ENCODE peak calls at places on chromosome X, in six cellular contexts. X is NCI-H774, K is NCI-H1092 treated with DMSO at 0.1 percent for 48 hours, M is cardiac muscle cell, T is endothelial cell, Z is suprapubic skin. G is an unnamed sample.

GRCh38 chrX:9089652-9090051 is 55.7 kb upstream of the FAM9B start:
- DNase-seq in Z (no peak), T (no peak), M (no peak), X (no peak), K (no peak), G (no peak)

GRCh38 chrX:1427756-1428155 is 25.0 kb downstream of the ASMTL start:
- DNase-seq in T (no peak), X (no peak), Z (peak; percentile 59), M (no peak), K (no peak), G (no peak)

GRCh38 chrX:120769576-120770341 is 105.9 kb downstream of the CT47B1 start:
- DNase-seq in K (peak; percentile 59), T (no peak), X (peak; percentile 54), M (peak; percentile 28), Z (no peak), G (peak; percentile 26)

GRCh38 chrX:12564221-12564620 is 227.0 kb upstream of the PRPS2 start:
- DNase-seq in M (no peak), Z (no peak), T (no peak), K (no peak), X (no peak), G (no peak)

GRCh38 chrX:100695302-100695701 is 36.6 kb downstream of the SYTL4 start:
- DNase-seq in T (no peak), M (no peak), X (no peak), Z (no peak), K (no peak), G (no peak)

GRCh38 chrX:123201720-123202119 is 17.6 kb downstream of the GRIA3 start:
- DNase-seq in M (no peak), X (no peak), K (no peak), T (no peak), Z (no peak), G (no peak)

GRCh38 chrX:42714981-42715688 is 62.8 kb downstream of the PPP1R2C start:
- DNase-seq in X (no peak), K (no peak), T (peak; percentile 41), Z (peak; percentile 60), M (peak; percentile 77), G (peak; percentile 2)

GRCh38 chrX:2897311-2897689 is 31.8 kb downstream of the ARSD start:
- DNase-seq in T (no peak), K (no peak), X (no peak), M (peak; percentile 12), Z (no peak), G (no peak)

GRCh38 chrX:49286581-49286980 is 16.9 kb upstream of the GAGE10 start:
- DNase-seq in Z (no peak), K (no peak), X (no peak), M (no peak), T (no peak), G (no peak)

GRCh38 chrX:150944233-150944632 is 38.9 kb upstream of the HMGB3 start:
- DNase-seq in T (no peak), M (no peak), X (no peak), Z (no peak), K (no peak), G (no peak)

GRCh38 chrX:107117993-107118321 is 665 bp downstream of the RBM41 start:
- DNase-seq in Z (no peak), X (no peak), M (no peak), K (no peak), T (no peak), G (no peak)

GRCh38 chrX:38563006-38563405 is 1.7 kb downstream of the TSPAN7 start:
- DNase-seq in K (no peak), Z (no peak), M (no peak), X (no peak), T (no peak), G (no peak)

GRCh38 chrX:115494133-115494532 is 66.8 kb upstream of the PLS3 start:
- DNase-seq in T (no peak), M (no peak), K (peak; percentile 66), X (peak; percentile 11), Z (no peak), G (no peak)

GRCh38 chrX:150361070-150361776 is 1.9 kb upstream of the MAMLD1 start:
- DNase-seq in Z (no peak), M (peak; percentile 51), T (peak; percentile 20), X (no peak), K (no peak), G (no peak)

GRCh38 chrX:140504371-140505324 is at the start of gene SOX3:
- DNase-seq in X (no peak), K (no peak), Z (no peak), T (no peak), M (no peak), G (no peak)

GRCh38 chrX:24253469-24253868 is 60.4 kb downstream of the SUPT20HL2 start:
- DNase-seq in K (no peak), M (no peak), Z (no peak), X (no peak), T (no peak), G (no peak)

GRCh38 chrX:20263474-20263873 is 3.2 kb downstream of the RPS6KA3 start:
- DNase-seq in X (no peak), T (no peak), Z (no peak), M (no peak), K (no peak), G (no peak)

GRCh38 chrX:43423876-43424275 is 232.2 kb upstream of the MAOA start:
- DNase-seq in Z (no peak), X (no peak), T (no peak), K (no peak), M (no peak), G (no peak)

GRCh38 chrX:21934414-21934813 is 6.1 kb upstream of the SMS start:
- DNase-seq in M (no peak), X (no peak), Z (no peak), T (no peak), K (no peak), G (no peak)

GRCh38 chrX:149825424-149825823 is 43.7 kb downstream of the MAGEA9 start:
- DNase-seq in M (peak; percentile 52), Z (no peak), T (peak; percentile 41), X (no peak), K (peak; percentile 31), G (no peak)

GRCh38 chrX:39779952-39780783 is 317.6 kb downstream of the BCOR start:
- DNase-seq in K (no peak), T (no peak), M (no peak), X (no peak), Z (no peak), G (no peak)

G was measured in RWPE1.